ENCODE peak calls at places on chromosomes 1 and 21, in six cellular contexts. N is left ventricle myocardium inferior, V is HL-60, U is astrocyte of the spinal cord, J is AG10803, K is esophagus squamous epithelium. X is an unnamed sample.

GRCh38 chr1:31905093-31905509 is 33.1 kb downstream of the PTP4A2 start:
- DNase-seq in N (no peak), V (no peak), U (no peak), J (no peak), K (no peak), X (no peak)

GRCh38 chr21:35483267-35483666 is 434.2 kb upstream of the RUNX1 start:
- DNase-seq in N (no peak), V (no peak), U (no peak), J (no peak), K (no peak), X (no peak)

GRCh38 chr1:66788231-66788939 is 12.7 kb downstream of the INSL5 start:
- DNase-seq in N (no peak), V (no peak), U (no peak), J (no peak), K (no peak), X (peak; percentile 31)

GRCh38 chr21:25708467-25709065 is 26.1 kb downstream of the ATP5PF start:
- DNase-seq in N (no peak), V (peak; percentile 28), U (peak; percentile 58), J (peak; percentile 57), K (no peak), X (no peak)

GRCh38 chr1:199546323-199546722 is 481.2 kb upstream of the NR5A2 start:
- DNase-seq in N (no peak), V (no peak), U (peak; percentile 3), J (peak; percentile 6), K (no peak), X (peak; percentile 72)

GRCh38 chr1:163914785-163915413 is 593.1 kb downstream of the NUF2 start:
- DNase-seq in N (no peak), V (no peak), U (no peak), J (peak; percentile 38), K (no peak), X (no peak)

GRCh38 chr1:159088050-159088449 is 11.5 kb upstream of the AIM2 start:
- DNase-seq in N (no peak), V (peak; percentile 74), U (peak; percentile 66), J (peak; percentile 90), K (no peak), X (peak; percentile 80)

GRCh38 chr1:179742717-179743678 is at the start of gene FAM163A:
- DNase-seq in N (no peak), V (no peak), U (no peak), J (no peak), K (no peak), X (no peak)

GRCh38 chr21:46550511-46550941 is 54.4 kb downstream of the S100B start:
- DNase-seq in N (no peak), V (no peak), U (no peak), J (no peak), K (no peak), X (no peak)

GRCh38 chr21:44751186-44751798 is 39.9 kb upstream of the TSPEAR start:
- DNase-seq in N (no peak), V (no peak), U (no peak), J (no peak), K (no peak), X (no peak)

GRCh38 chr1:236890152-236891056 is 95.3 kb downstream of the MTR start:
- DNase-seq in N (peak; percentile 29), V (no peak), U (no peak), J (no peak), K (no peak), X (no peak)

GRCh38 chr1:186183219-186183618 is 191.8 kb downstream of the TPR start:
- DNase-seq in N (no peak), V (no peak), U (peak; percentile 60), J (peak; percentile 84), K (no peak), X (peak; percentile 58)

GRCh38 chr1:47178665-47179022 is 11.2 kb downstream of the PDZK1IP1 start:
- DNase-seq in N (no peak), V (no peak), U (no peak), J (no peak), K (no peak), X (no peak)

GRCh38 chr1:36420836-36421317 is 23.2 kb upstream of the LSM10 start:
- DNase-seq in N (peak; percentile 86), V (peak; percentile 90), U (peak; percentile 82), J (peak; percentile 78), K (no peak), X (peak; percentile 32)

GRCh38 chr1:204152310-204153044 is 633 bp upstream of the ETNK2 start:
- DNase-seq in N (no peak), V (no peak), U (no peak), J (no peak), K (no peak), X (no peak)

GRCh38 chr1:56424744-56425493 is 154.4 kb downstream of the PLPP3 start:
- DNase-seq in N (peak; percentile 73), V (peak; percentile 88), U (peak; percentile 67), J (peak; percentile 10), K (no peak), X (peak; percentile 36)

GRCh38 chr21:38914531-38915385 is 109.0 kb downstream of the ETS2 start:
- DNase-seq in N (no peak), V (no peak), U (no peak), J (no peak), K (no peak), X (no peak)

GRCh38 chr21:34639250-34639649 is 24.3 kb upstream of the RCAN1 start:
- DNase-seq in N (no peak), V (no peak), U (no peak), J (no peak), K (no peak), X (no peak)

GRCh38 chr1:19683351-19683750 is 18.7 kb downstream of the HTR6 start:
- DNase-seq in N (no peak), V (no peak), U (no peak), J (no peak), K (no peak), X (no peak)

GRCh38 chr1:166432655-166433054 is 265.9 kb upstream of the FAM78B start:
- DNase-seq in N (no peak), V (peak; percentile 23), U (no peak), J (no peak), K (no peak), X (no peak)

GRCh38 chr1:18422954-18423353 is 57.8 kb upstream of the KLHDC7A start:
- DNase-seq in N (no peak), V (no peak), U (no peak), J (no peak), K (no peak), X (no peak)

GRCh38 chr1:221137668-221138067 is 258.4 kb downstream of the HLX start:
- DNase-seq in N (no peak), V (no peak), U (no peak), J (no peak), K (no peak), X (no peak)

GRCh38 chr1:5920201-5920600 is 72.0 kb downstream of the NPHP4 start:
- DNase-seq in N (no peak), V (no peak), U (no peak), J (no peak), K (no peak), X (no peak)

GRCh38 chr1:28147264-28148094 is 29.0 kb downstream of the PTAFR start:
- DNase-seq in N (no peak), V (no peak), U (no peak), J (no peak), K (no peak), X (no peak)

GRCh38 chr1:54312874-54313316 is 93.3 kb downstream of the SSBP3 start:
- DNase-seq in N (peak; percentile 58), V (no peak), U (peak; percentile 72), J (peak; percentile 82), K (no peak), X (no peak)

GRCh38 chr1:183023146-183023600 is at the start of gene LAMC1:
- DNase-seq in N (peak; percentile 85), V (no peak), U (peak; percentile 87), J (peak; percentile 82), K (no peak), X (no peak)

GRCh38 chr1:185408675-185409270 is 91.7 kb upstream of the IVNS1ABP start:
- DNase-seq in N (no peak), V (no peak), U (peak; percentile 51), J (no peak), K (no peak), X (peak; percentile 44)

GRCh38 chr1:21924503-21925005 is 12.6 kb downstream of the HSPG2 start:
- DNase-seq in N (no peak), V (peak; percentile 83), U (no peak), J (peak; percentile 50), K (no peak), X (no peak)

GRCh38 chr1:200873116-200873670 is 412 bp downstream of the GPR25 start:
- DNase-seq in N (no peak), V (no peak), U (no peak), J (no peak), K (no peak), X (no peak)

DNA sequence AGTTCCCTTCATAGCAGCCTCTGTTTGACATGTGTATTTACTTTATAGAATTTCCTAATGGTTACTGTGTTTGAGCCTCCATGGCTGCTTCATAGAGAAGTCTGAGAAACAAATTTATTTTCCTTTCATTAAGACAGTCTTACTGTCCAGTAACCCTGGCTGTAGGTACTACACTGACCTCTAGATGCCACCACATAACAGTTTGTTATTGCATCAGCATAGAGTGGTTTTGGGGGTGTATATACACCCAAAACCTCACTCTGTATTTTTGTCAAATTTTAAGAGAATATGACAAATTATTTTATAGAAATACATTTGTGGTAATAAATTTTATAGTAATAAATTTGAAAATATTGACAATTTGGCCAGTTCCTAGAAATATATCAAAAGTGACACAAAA is 57.3 kb downstream of the OBSCN start:
- DNase-seq in N (no peak), V (no peak), U (no peak), J (peak; percentile 26), K (no peak), X (no peak)
- TF ChIP-seq CTCF in N (peak; percentile 18), V (no peak), U (no peak), J (peak; percentile 42), K (no peak), X (peak; percentile 29)

GRCh38 chr1:109281680-109282496 is 1.1 kb downstream of the PSRC1 start:
- DNase-seq in N (no peak), V (peak; percentile 69), U (no peak), J (peak; percentile 45), K (no peak), X (no peak)

GRCh38 chr1:109282952-109283747 is at the start of gene PSRC1:
- DNase-seq in N (peak; percentile 95), V (peak; percentile 91), U (peak; percentile 97), J (peak; percentile 96), K (peak; percentile 65), X (peak; percentile 89)

GRCh38 chr1:109282497-109282951 is 421 bp downstream of the PSRC1 start:
- DNase-seq in N (no peak), V (no peak), U (no peak), J (no peak), K (no peak), X (no peak)

GRCh38 chr1:109280768-109281356 is 2.1 kb downstream of the PSRC1 start:
- DNase-seq in N (no peak), V (no peak), U (no peak), J (no peak), K (no peak), X (no peak)

GRCh38 chr1:109283748-109284600 is 1.0 kb upstream of the PSRC1 start:
- DNase-seq in N (no peak), V (no peak), U (peak; percentile 22), J (peak; percentile 15), K (no peak), X (no peak)
- TF ChIP-seq CTCF in N (no peak), V (no peak), U (no peak), J (no peak), K (no peak), X (no peak)

GRCh38 chr1:234219711-234220110 is 153.5 kb upstream of the COA6 start:
- DNase-seq in N (no peak), V (no peak), U (no peak), J (no peak), K (no peak), X (no peak)
- TF ChIP-seq CTCF in N (no peak), V (no peak), U (no peak), J (no peak), K (no peak), X (no peak)

GRCh38 chr1:38029081-38029681 is 16.6 kb downstream of the UTP11 start:
- DNase-seq in N (no peak), V (no peak), U (peak; percentile 63), J (no peak), K (no peak), X (no peak)
- TF ChIP-seq CTCF in N (no peak), V (no peak), U (peak; percentile 34), J (no peak), K (no peak), X (no peak)